ENCODE peak calls at places on chromosomes 6 and 20, in four cellular contexts. E is HTR-8/SVneo, C is GM10248, W is posterior cingulate gyrus. U is an unnamed sample.

GRCh38 chr20:44626278-44626677 is 25.2 kb downstream of the ADA start:
- DNase-seq in E (no peak), C (no peak), W (no peak), U (no peak)

GRCh38 chr6:140644017-140644416 is 1269.6 kb upstream of the CITED2 start:
- DNase-seq in E (no peak), C (no peak), W (no peak), U (peak; percentile 6)

GRCh38 chr20:21522479-21523397 is 8.9 kb upstream of the NKX2-2 start:
- DNase-seq in E (no peak), C (no peak), W (no peak), U (no peak)

GRCh38 chr20:46209930-46210671 is 92.0 kb downstream of the CD40 start:
- DNase-seq in E (no peak), C (no peak), W (no peak), U (no peak)

GRCh38 chr20:21237956-21238355 is 65.2 kb upstream of the XRN2 start:
- DNase-seq in E (no peak), C (no peak), W (no peak), U (no peak)

GRCh38 chr20:62922451-62922921 is 3.8 kb downstream of the DIDO1 start:
- DNase-seq in E (no peak), C (no peak), W (no peak), U (no peak)

GRCh38 chr20:1918766-1919165 is 23.6 kb downstream of the SIRPA start:
- DNase-seq in E (no peak), C (no peak), W (no peak), U (no peak)

GRCh38 chr6:160428069-160428430 is 79.9 kb downstream of the SLC22A3 start:
- DNase-seq in E (no peak), C (no peak), W (no peak), U (peak; percentile 37)

GRCh38 chr6:169543704-169544103 is 158.1 kb downstream of the WDR27 start:
- DNase-seq in E (no peak), C (no peak), W (no peak), U (no peak)

GRCh38 chr20:61120595-61121515 is 131.2 kb upstream of the CDH4 start:
- DNase-seq in E (no peak), C (no peak), W (no peak), U (no peak)

GRCh38 chr6:114342826-114343781 is at the start of gene HS3ST5:
- DNase-seq in E (peak; percentile 47), C (peak; percentile 24), W (peak; percentile 57), U (peak; percentile 56)

GRCh38 chr20:35318502-35319157 is 26.4 kb upstream of the FAM83C start:
- DNase-seq in E (peak; percentile 77), C (no peak), W (no peak), U (no peak)

GRCh38 chr20:41443667-41444066 is 77.0 kb upstream of the EMILIN3 start:
- DNase-seq in E (no peak), C (peak; percentile 39), W (no peak), U (no peak)

GRCh38 chr6:54085526-54085925 is 25.7 kb upstream of the MLIP start:
- DNase-seq in E (no peak), C (no peak), W (no peak), U (no peak)

GRCh38 chr6:30727920-30728605 is 7.9 kb downstream of the TUBB start:
- DNase-seq in E (no peak), C (no peak), W (no peak), U (no peak)